ENCODE peak calls at places on chromosome 10, in eight cellular contexts. A, L, C, U, V, K, T and B are unnamed samples.

GRCh38 chr10:32960022-32960421 is 2.0 kb upstream of the ITGB1 start:
- DNase-seq in A (no peak), L (peak; percentile 61), C (no peak), U (no peak), V (no peak), K (no peak), T (no peak), B (no peak)

GRCh38 chr10:122374246-122374858 is at the start of gene PLEKHA1:
- DNase-seq in A (peak; percentile 95), L (peak; percentile 98), C (peak; percentile 96), U (peak; percentile 50), V (peak; percentile 16), K (peak; percentile 96), T (peak; percentile 97), B (peak; percentile 97)

GRCh38 chr10:82680688-82681087 is 805.7 kb downstream of the NRG3 start:
- DNase-seq in A (no peak), L (no peak), C (no peak), U (no peak), V (no peak), K (no peak), T (peak; percentile 39), B (no peak)

GRCh38 chr10:104505521-104506041 is 135.5 kb upstream of the SORCS3 start:
- DNase-seq in A (peak; percentile 49), L (no peak), C (no peak), U (no peak), V (no peak), K (no peak), T (no peak), B (no peak)

GRCh38 chr10:77077546-77077945 is 560.1 kb downstream of the KCNMA1 start:
- DNase-seq in A (no peak), L (no peak), C (no peak), U (no peak), V (no peak), K (no peak), T (no peak), B (no peak)

GRCh38 chr10:104345941-104346340 is 7.7 kb upstream of the ITPRIP start:
- DNase-seq in A (no peak), L (no peak), C (no peak), U (no peak), V (no peak), K (no peak), T (no peak), B (no peak)

GRCh38 chr10:130493446-130494198 is 357.4 kb downstream of the GLRX3 start:
- DNase-seq in A (no peak), L (peak; percentile 47), C (no peak), U (no peak), V (no peak), K (peak; percentile 25), T (peak; percentile 48), B (peak; percentile 45)

GRCh38 chr10:49056356-49056755 is 59.0 kb downstream of the VSTM4 start:
- DNase-seq in A (no peak), L (no peak), C (no peak), U (no peak), V (no peak), K (no peak), T (no peak), B (no peak)

GRCh38 chr10:123375738-123376137 is 221.5 kb downstream of the BUB3 start:
- DNase-seq in A (no peak), L (no peak), C (no peak), U (no peak), V (no peak), K (no peak), T (no peak), B (no peak)

GRCh38 chr10:65341323-65341922 is 1584.4 kb upstream of the LRRTM3 start:
- DNase-seq in A (no peak), L (no peak), C (no peak), U (no peak), V (no peak), K (no peak), T (no peak), B (no peak)

GRCh38 chr10:116665541-116666125 is 44.9 kb downstream of the PNLIPRP2 start:
- DNase-seq in A (no peak), L (no peak), C (no peak), U (no peak), V (no peak), K (no peak), T (no peak), B (peak; percentile 77)

GRCh38 chr10:122495406-122496340 is 34.3 kb downstream of the HTRA1 start:
- DNase-seq in A (peak; percentile 45), L (no peak), C (no peak), U (no peak), V (no peak), K (no peak), T (no peak), B (no peak)

GRCh38 chr10:15515207-15515606 is 144.1 kb upstream of the FAM171A1 start:
- DNase-seq in A (no peak), L (no peak), C (no peak), U (no peak), V (no peak), K (peak; percentile 63), T (no peak), B (no peak)

GRCh38 chr10:11106621-11107374 is 89.1 kb downstream of the CELF2 start:
- DNase-seq in A (no peak), L (no peak), C (no peak), U (no peak), V (peak; percentile 42), K (no peak), T (no peak), B (no peak)

GRCh38 chr10:62021978-62022802 is 120.7 kb downstream of the ARID5B start:
- DNase-seq in A (no peak), L (no peak), C (no peak), U (no peak), V (no peak), K (no peak), T (no peak), B (no peak)

GRCh38 chr10:62019685-62020361 is 118.3 kb downstream of the ARID5B start:
- DNase-seq in A (peak; percentile 12), L (no peak), C (no peak), U (no peak), V (no peak), K (no peak), T (no peak), B (no peak)

GRCh38 chr10:62019013-62019684 is 117.7 kb downstream of the ARID5B start:
- DNase-seq in A (no peak), L (no peak), C (no peak), U (no peak), V (no peak), K (no peak), T (no peak), B (no peak)

GRCh38 chr10:62021116-62021515 is 119.6 kb downstream of the ARID5B start:
- DNase-seq in A (no peak), L (no peak), C (no peak), U (no peak), V (no peak), K (no peak), T (no peak), B (no peak)

DNA sequence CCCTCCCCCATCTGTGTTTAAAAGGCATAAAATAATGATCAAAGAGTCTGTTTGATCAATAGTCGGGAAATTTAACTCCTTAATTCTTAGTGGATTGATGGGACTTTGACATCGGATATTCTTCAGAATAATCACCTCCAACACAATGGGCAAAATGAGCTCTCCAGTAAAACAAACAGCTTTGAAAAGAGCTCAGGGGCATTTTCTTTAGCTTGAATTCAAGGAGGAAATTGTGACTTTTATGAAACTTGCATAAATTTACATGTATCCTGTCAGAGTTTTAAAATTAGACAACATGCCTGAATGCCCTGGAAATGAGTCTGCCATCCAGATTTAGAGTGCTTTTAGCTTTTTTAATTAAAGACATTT is 118.8 kb downstream of the ARID5B start:
- DNase-seq in A (peak; percentile 10), L (no peak), C (no peak), U (no peak), V (no peak), K (no peak), T (no peak), B (no peak)
- H3K4me3 ChIP-seq in A (no peak overlapping the region), L (no peak overlapping the region), C (no peak overlapping the region), U (no peak overlapping the region), V (peak overlapping the region; percentile 13), K (no peak overlapping the region), T (no peak overlapping the region), B (no peak overlapping the region)

DNA sequence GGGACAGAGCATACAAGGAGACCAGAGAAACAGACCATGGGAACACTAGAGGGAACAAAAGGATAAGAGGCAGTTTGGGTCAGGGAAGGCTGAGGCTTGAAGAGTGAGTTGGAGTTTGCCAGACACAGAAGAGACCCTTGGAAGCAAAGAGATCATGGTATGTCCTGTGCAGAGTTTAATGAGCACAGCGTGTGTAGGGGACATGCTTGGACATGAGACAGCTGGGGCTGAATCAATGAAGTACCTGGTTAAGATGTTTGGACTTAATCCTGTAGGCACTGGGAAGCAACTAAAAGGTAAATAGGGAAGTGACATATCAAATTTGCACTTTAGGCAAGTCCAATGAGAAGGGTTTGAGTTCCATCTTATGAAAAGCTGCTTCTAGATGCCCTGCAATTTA is 79.6 kb downstream of the KIAA1217 start:
- DNase-seq in A (no peak), L (no peak), C (no peak), U (no peak), V (no peak), K (no peak), T (no peak), B (no peak)
- TF ChIP-seq CTCF in A (no peak), L (no peak), C (no peak), U (no peak), V (no peak), K (no peak), T (no peak), B (no peak)

DNA sequence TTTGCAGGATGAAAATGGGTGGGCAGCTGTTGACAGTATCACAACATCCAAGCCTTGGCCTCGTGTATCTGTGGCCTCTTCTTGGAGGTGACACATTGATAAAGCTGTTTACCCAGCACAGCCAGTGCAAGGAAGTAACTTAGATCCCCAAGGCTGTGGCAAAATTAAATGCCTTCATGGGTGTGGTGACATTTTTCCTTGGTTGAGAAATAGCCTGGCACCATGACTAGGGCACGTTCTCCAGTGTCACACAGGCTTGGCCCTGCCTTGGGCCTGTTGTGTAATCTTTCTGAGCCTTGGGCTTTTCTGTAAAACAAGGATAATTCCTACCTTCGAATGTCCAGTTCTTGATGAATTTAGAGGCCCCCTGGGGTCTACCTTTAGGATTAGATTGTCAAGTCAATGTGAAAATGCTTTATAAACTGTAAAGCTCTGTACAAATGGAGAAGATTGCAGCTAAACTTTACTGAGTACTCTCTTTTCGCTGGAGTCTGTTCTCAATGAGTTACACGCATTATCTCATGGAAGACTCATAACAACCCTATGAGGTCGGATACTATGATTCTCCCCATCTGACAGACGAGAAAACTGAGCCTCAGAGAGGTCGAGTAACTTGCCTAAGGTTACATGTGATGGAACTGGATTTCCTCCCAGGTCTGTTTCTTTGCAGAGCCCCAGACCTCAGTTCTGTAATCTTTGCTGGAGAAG is 46.7 kb upstream of the LOXL4 start:
- DNase-seq in A (no peak), L (no peak), C (peak; percentile 43), U (peak; percentile 25), V (no peak), K (peak; percentile 89), T (no peak), B (no peak)
- TF ChIP-seq POLR2AphosphoS5 in A (no peak), L (no peak), C (peak; percentile 51), U (no peak), V (no peak), K (peak; percentile 96), T (no peak), B (no peak)

DNA sequence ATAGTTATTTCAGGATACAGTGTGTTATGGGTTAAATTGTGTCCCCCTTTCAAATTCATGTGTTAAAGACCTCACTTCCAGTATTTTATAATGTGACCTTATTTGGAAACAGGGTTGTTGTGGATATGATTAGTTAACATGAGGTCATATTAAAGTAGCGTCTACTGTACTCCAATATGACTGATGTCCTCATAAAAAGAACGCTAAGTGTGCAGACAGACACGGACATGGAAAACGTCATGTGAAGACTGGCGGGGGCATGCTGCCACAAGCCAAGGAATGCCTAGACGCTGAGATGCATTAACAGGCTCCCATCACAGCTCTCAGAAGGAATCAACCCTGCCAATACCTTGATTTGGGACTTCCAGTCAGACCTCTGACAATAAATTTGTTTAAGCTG is 1.5 kb upstream of the WDR37 start:
- DNase-seq in A (no peak), L (no peak), C (no peak), U (no peak), V (no peak), K (no peak), T (no peak), B (no peak)
- H3K4me3 ChIP-seq in A (peak overlapping the region; percentile 70), L (peak overlapping the region; percentile 90), C (no peak overlapping the region), U (peak overlapping the region; percentile 95), V (peak overlapping the region; percentile 89), K (no peak overlapping the region), T (peak overlapping the region; percentile 96), B (peak overlapping the region; percentile 96)